ENCODE peak calls at places on chromosomes 5 and 9, in eight cellular contexts. One of them, this sample, is unnamed.

GRCh38 chr9:92989561-92989960 is 42.2 kb downstream of the FGD3 start:
- DNase-seq in endodermal cell: no peak
- DNase-seq in stimulated activated CD4-positive, alpha-beta T cell treated with anti-CD3 and anti-CD28 coated beads, Interleukin-2, amount 100 ng/mL, for 48 hours: no peak
- DNase-seq in mesendoderm: peak
- DNase-seq in epithelial cell of proximal tubule: no peak
- DNase-seq in epithelial cell of esophagus: no peak
- DNase-seq in GM03348: no peak
- DNase-seq in kidney glomerular epithelial cell: no peak
- DNase-seq in this sample: no peak

GRCh38 chr9:70222354-70222753 is 36.4 kb upstream of the SMC5 start:
- DNase-seq in endodermal cell: no peak
- DNase-seq in stimulated activated CD4-positive, alpha-beta T cell treated with anti-CD3 and anti-CD28 coated beads, Interleukin-2, amount 100 ng/mL, for 48 hours: no peak
- DNase-seq in mesendoderm: no peak
- DNase-seq in epithelial cell of proximal tubule: no peak
- DNase-seq in epithelial cell of esophagus: no peak
- DNase-seq in GM03348: peak
- DNase-seq in kidney glomerular epithelial cell: no peak
- DNase-seq in this sample: no peak

GRCh38 chr9:122118343-122119165 is 25.4 kb upstream of the TTLL11 start:
- DNase-seq in endodermal cell: no peak
- DNase-seq in stimulated activated CD4-positive, alpha-beta T cell treated with anti-CD3 and anti-CD28 coated beads, Interleukin-2, amount 100 ng/mL, for 48 hours: no peak
- DNase-seq in mesendoderm: no peak
- DNase-seq in epithelial cell of proximal tubule: no peak
- DNase-seq in epithelial cell of esophagus: no peak
- DNase-seq in GM03348: no peak
- DNase-seq in kidney glomerular epithelial cell: no peak
- DNase-seq in this sample: no peak

GRCh38 chr5:79962580-79963222 is 28.4 kb downstream of the MTX3 start:
- DNase-seq in endodermal cell: no peak
- DNase-seq in stimulated activated CD4-positive, alpha-beta T cell treated with anti-CD3 and anti-CD28 coated beads, Interleukin-2, amount 100 ng/mL, for 48 hours: peak
- DNase-seq in mesendoderm: peak
- DNase-seq in epithelial cell of proximal tubule: no peak
- DNase-seq in epithelial cell of esophagus: peak
- DNase-seq in GM03348: peak
- DNase-seq in kidney glomerular epithelial cell: no peak
- DNase-seq in this sample: peak

GRCh38 chr9:99019523-99020331 is 76.0 kb downstream of the COL15A1 start:
- DNase-seq in endodermal cell: peak
- DNase-seq in stimulated activated CD4-positive, alpha-beta T cell treated with anti-CD3 and anti-CD28 coated beads, Interleukin-2, amount 100 ng/mL, for 48 hours: no peak
- DNase-seq in mesendoderm: peak
- DNase-seq in epithelial cell of proximal tubule: peak
- DNase-seq in epithelial cell of esophagus: peak
- DNase-seq in GM03348: peak
- DNase-seq in kidney glomerular epithelial cell: peak
- DNase-seq in this sample: peak

GRCh38 chr5:122377023-122377422 is 65.0 kb downstream of the SNCAIP start:
- DNase-seq in endodermal cell: no peak
- DNase-seq in stimulated activated CD4-positive, alpha-beta T cell treated with anti-CD3 and anti-CD28 coated beads, Interleukin-2, amount 100 ng/mL, for 48 hours: no peak
- DNase-seq in mesendoderm: no peak
- DNase-seq in epithelial cell of proximal tubule: no peak
- DNase-seq in epithelial cell of esophagus: no peak
- DNase-seq in GM03348: no peak
- DNase-seq in kidney glomerular epithelial cell: no peak
- DNase-seq in this sample: no peak

GRCh38 chr9:81604306-81605153 is 84.8 kb downstream of the TLE1 start:
- DNase-seq in endodermal cell: no peak
- DNase-seq in stimulated activated CD4-positive, alpha-beta T cell treated with anti-CD3 and anti-CD28 coated beads, Interleukin-2, amount 100 ng/mL, for 48 hours: no peak
- DNase-seq in mesendoderm: no peak
- DNase-seq in epithelial cell of proximal tubule: no peak
- DNase-seq in epithelial cell of esophagus: peak
- DNase-seq in GM03348: no peak
- DNase-seq in kidney glomerular epithelial cell: no peak
- DNase-seq in this sample: peak

GRCh38 chr9:14180077-14180941 is 133.6 kb downstream of the NFIB start:
- DNase-seq in endodermal cell: no peak
- DNase-seq in stimulated activated CD4-positive, alpha-beta T cell treated with anti-CD3 and anti-CD28 coated beads, Interleukin-2, amount 100 ng/mL, for 48 hours: no peak
- DNase-seq in mesendoderm: no peak
- DNase-seq in epithelial cell of proximal tubule: no peak
- DNase-seq in epithelial cell of esophagus: no peak
- DNase-seq in GM03348: no peak
- DNase-seq in kidney glomerular epithelial cell: no peak
- DNase-seq in this sample: no peak

GRCh38 chr9:128232811-128233428 is 29.7 kb downstream of the DNM1 start:
- DNase-seq in endodermal cell: no peak
- DNase-seq in stimulated activated CD4-positive, alpha-beta T cell treated with anti-CD3 and anti-CD28 coated beads, Interleukin-2, amount 100 ng/mL, for 48 hours: no peak
- DNase-seq in mesendoderm: no peak
- DNase-seq in epithelial cell of proximal tubule: no peak
- DNase-seq in epithelial cell of esophagus: no peak
- DNase-seq in GM03348: no peak
- DNase-seq in kidney glomerular epithelial cell: no peak
- DNase-seq in this sample: no peak

GRCh38 chr9:136051568-136052432 is 43.3 kb downstream of the NACC2 start:
- DNase-seq in endodermal cell: peak
- DNase-seq in stimulated activated CD4-positive, alpha-beta T cell treated with anti-CD3 and anti-CD28 coated beads, Interleukin-2, amount 100 ng/mL, for 48 hours: no peak
- DNase-seq in mesendoderm: peak
- DNase-seq in epithelial cell of proximal tubule: peak
- DNase-seq in epithelial cell of esophagus: peak
- DNase-seq in GM03348: peak
- DNase-seq in kidney glomerular epithelial cell: peak
- DNase-seq in this sample: peak

GRCh38 chr9:4792572-4793411 is at the start of gene RCL1:
- DNase-seq in endodermal cell: peak
- DNase-seq in stimulated activated CD4-positive, alpha-beta T cell treated with anti-CD3 and anti-CD28 coated beads, Interleukin-2, amount 100 ng/mL, for 48 hours: peak
- DNase-seq in mesendoderm: peak
- DNase-seq in epithelial cell of proximal tubule: no peak
- DNase-seq in epithelial cell of esophagus: peak
- DNase-seq in GM03348: peak
- DNase-seq in kidney glomerular epithelial cell: peak
- DNase-seq in this sample: peak

GRCh38 chr5:103127292-103127691 is 7.2 kb downstream of the PPIP5K2 start:
- DNase-seq in endodermal cell: no peak
- DNase-seq in stimulated activated CD4-positive, alpha-beta T cell treated with anti-CD3 and anti-CD28 coated beads, Interleukin-2, amount 100 ng/mL, for 48 hours: no peak
- DNase-seq in mesendoderm: no peak
- DNase-seq in epithelial cell of proximal tubule: no peak
- DNase-seq in epithelial cell of esophagus: no peak
- DNase-seq in GM03348: no peak
- DNase-seq in kidney glomerular epithelial cell: no peak
- DNase-seq in this sample: no peak

GRCh38 chr5:67211926-67212325 is 15.3 kb upstream of the CD180 start:
- DNase-seq in endodermal cell: no peak
- DNase-seq in stimulated activated CD4-positive, alpha-beta T cell treated with anti-CD3 and anti-CD28 coated beads, Interleukin-2, amount 100 ng/mL, for 48 hours: no peak
- DNase-seq in mesendoderm: peak
- DNase-seq in epithelial cell of proximal tubule: peak
- DNase-seq in epithelial cell of esophagus: peak
- DNase-seq in GM03348: peak
- DNase-seq in kidney glomerular epithelial cell: peak
- DNase-seq in this sample: peak

This sample was measured in ELF-1.